ENCODE peak calls at places on chromosomes 11 and 22, in five cellular contexts. One of them, this sample, is unnamed.

GRCh38 chr11:44849922-44850321 is 100.8 kb downstream of the TP53I11 start:
- DNase-seq in PC-9: no peak
- DNase-seq in OCI-LY7: no peak
- DNase-seq in HCT116: no peak
- DNase-seq in hepatocyte: no peak
- DNase-seq in this sample: no peak

GRCh38 chr11:112241486-112241885 is 15.3 kb downstream of the PTS start:
- DNase-seq in PC-9: peak; percentile 42
- DNase-seq in HCT116: no peak
- DNase-seq in OCI-LY7: no peak
- DNase-seq in hepatocyte: no peak
- DNase-seq in this sample: peak; percentile 81

GRCh38 chr22:39415506-39415905 is 15.9 kb downstream of the TAB1 start:
- DNase-seq in OCI-LY7: no peak
- DNase-seq in hepatocyte: peak; percentile 3
- DNase-seq in HCT116: no peak
- DNase-seq in PC-9: no peak
- DNase-seq in this sample: no peak

GRCh38 chr11:118211006-118211405 is 13.8 kb downstream of the JAML start:
- DNase-seq in hepatocyte: no peak
- DNase-seq in HCT116: no peak
- DNase-seq in OCI-LY7: no peak
- DNase-seq in PC-9: no peak
- DNase-seq in this sample: peak; percentile 83

GRCh38 chr11:48900131-48900800 is 83.4 kb downstream of the TRIM51G start:
- DNase-seq in PC-9: no peak
- DNase-seq in OCI-LY7: no peak
- DNase-seq in HCT116: no peak
- DNase-seq in hepatocyte: no peak
- DNase-seq in this sample: no peak

GRCh38 chr22:39486951-39487825 is 14.9 kb upstream of the MIEF1 start:
- DNase-seq in hepatocyte: no peak
- DNase-seq in HCT116: no peak
- DNase-seq in PC-9: no peak
- DNase-seq in OCI-LY7: no peak
- DNase-seq in this sample: peak; percentile 17

GRCh38 chr11:35163707-35164496 is 24.9 kb downstream of the CD44 start:
- DNase-seq in HCT116: no peak
- DNase-seq in OCI-LY7: peak; percentile 65
- DNase-seq in PC-9: no peak
- DNase-seq in hepatocyte: no peak
- DNase-seq in this sample: no peak

GRCh38 chr11:64078294-64078693 is 42.6 kb downstream of the FLRT1 start:
- DNase-seq in hepatocyte: no peak
- DNase-seq in PC-9: no peak
- DNase-seq in HCT116: no peak
- DNase-seq in OCI-LY7: no peak
- DNase-seq in this sample: no peak

GRCh38 chr11:71172680-71173079 is 79.7 kb downstream of the SHANK2 start:
- DNase-seq in HCT116: no peak
- DNase-seq in PC-9: no peak
- DNase-seq in hepatocyte: no peak
- DNase-seq in OCI-LY7: no peak
- DNase-seq in this sample: no peak

GRCh38 chr11:121451178-121451981 is 734 bp upstream of the SORL1 start:
- DNase-seq in PC-9: no peak
- DNase-seq in HCT116: no peak
- DNase-seq in hepatocyte: peak; percentile 83
- DNase-seq in OCI-LY7: peak; percentile 79
- DNase-seq in this sample: no peak

GRCh38 chr11:102911758-102912481 is 37.1 kb upstream of the MMP12 start:
- DNase-seq in PC-9: peak; percentile 64
- DNase-seq in OCI-LY7: no peak
- DNase-seq in hepatocyte: no peak
- DNase-seq in HCT116: no peak
- DNase-seq in this sample: no peak

GRCh38 chr22:46043816-46044717 is 67.1 kb upstream of the WNT7B start:
- DNase-seq in HCT116: no peak
- DNase-seq in OCI-LY7: peak; percentile 13
- DNase-seq in PC-9: no peak
- DNase-seq in hepatocyte: no peak
- DNase-seq in this sample: peak; percentile 67

GRCh38 chr11:104003491-104003890 is 32.9 kb upstream of the DDI1 start:
- DNase-seq in HCT116: no peak
- DNase-seq in PC-9: no peak
- DNase-seq in hepatocyte: no peak
- DNase-seq in OCI-LY7: no peak
- DNase-seq in this sample: peak; percentile 63

GRCh38 chr22:19844423-19845368 is 10.0 kb downstream of the GNB1L start:
- DNase-seq in PC-9: no peak
- DNase-seq in hepatocyte: no peak
- DNase-seq in OCI-LY7: peak; percentile 77
- DNase-seq in HCT116: no peak
- DNase-seq in this sample: peak; percentile 96

GRCh38 chr11:12810497-12810896 is 136.3 kb downstream of the TEAD1 start:
- DNase-seq in PC-9: no peak
- DNase-seq in hepatocyte: no peak
- DNase-seq in HCT116: no peak
- DNase-seq in OCI-LY7: no peak
- DNase-seq in this sample: peak; percentile 67

GRCh38 chr11:18397921-18398320 is 3.6 kb downstream of the LDHA start:
- DNase-seq in hepatocyte: no peak
- DNase-seq in PC-9: no peak
- DNase-seq in HCT116: no peak
- DNase-seq in OCI-LY7: no peak
- DNase-seq in this sample: no peak
- H3K4me3 ChIP-seq in hepatocyte: no peak overlapping the region
- H3K4me3 ChIP-seq in PC-9: no peak overlapping the region
- H3K4me3 ChIP-seq in HCT116: no peak overlapping the region
- H3K4me3 ChIP-seq in OCI-LY7: no peak overlapping the region
- H3K4me3 ChIP-seq in this sample: peak overlapping the region; percentile 100

GRCh38 chr11:132894598-132894997 is 637.7 kb downstream of the OPCML start:
- DNase-seq in HCT116: no peak
- DNase-seq in hepatocyte: peak; percentile 56
- DNase-seq in PC-9: no peak
- DNase-seq in OCI-LY7: no peak
- DNase-seq in this sample: no peak

GRCh38 chr11:132904091-132904490 is 628.2 kb downstream of the OPCML start:
- DNase-seq in OCI-LY7: no peak
- DNase-seq in HCT116: no peak
- DNase-seq in PC-9: no peak
- DNase-seq in hepatocyte: no peak
- DNase-seq in this sample: no peak

GRCh38 chr11:132901638-132902610 is 630.4 kb downstream of the OPCML start:
- DNase-seq in PC-9: no peak
- DNase-seq in OCI-LY7: no peak
- DNase-seq in HCT116: no peak
- DNase-seq in hepatocyte: no peak
- DNase-seq in this sample: peak; percentile 26

GRCh38 chr11:132895340-132895739 is 637.0 kb downstream of the OPCML start:
- DNase-seq in hepatocyte: peak; percentile 24
- DNase-seq in OCI-LY7: no peak
- DNase-seq in HCT116: no peak
- DNase-seq in PC-9: no peak
- DNase-seq in this sample: peak; percentile 18

GRCh38 chr11:132898676-132899075 is 633.6 kb downstream of the OPCML start:
- DNase-seq in hepatocyte: no peak
- DNase-seq in OCI-LY7: no peak
- DNase-seq in PC-9: no peak
- DNase-seq in HCT116: no peak
- DNase-seq in this sample: no peak
- H3K9me2 ChIP-seq in hepatocyte: no peaks in the 10 kb centered on the region
- H3K9me2 ChIP-seq in OCI-LY7: no peaks in the 10 kb centered on the region
- H3K9me2 ChIP-seq in PC-9: no peaks in the 10 kb centered on the region
- H3K9me2 ChIP-seq in HCT116: no peaks in the 10 kb centered on the region
- H3K9me2 ChIP-seq in this sample: no peaks in the 10 kb centered on the region

GRCh38 chr22:47075568-47075967 is 313.1 kb downstream of the TBC1D22A start:
- DNase-seq in HCT116: no peak
- DNase-seq in OCI-LY7: no peak
- DNase-seq in PC-9: no peak
- DNase-seq in hepatocyte: no peak
- DNase-seq in this sample: no peak
- H3K9me3 ChIP-seq in HCT116: peaks cover 6% of the 10 kb centered on the region
- H3K9me3 ChIP-seq in OCI-LY7: no peaks in the 10 kb centered on the region
- H3K9me3 ChIP-seq in PC-9: peaks cover 4% of the 10 kb centered on the region
- H3K9me3 ChIP-seq in hepatocyte: no peaks in the 10 kb centered on the region
- H3K9me3 ChIP-seq in this sample: no peaks in the 10 kb centered on the region

GRCh38 chr11:96275807-96276594 is 67.0 kb downstream of the MAML2 start:
- DNase-seq in OCI-LY7: no peak
- DNase-seq in HCT116: no peak
- DNase-seq in hepatocyte: peak; percentile 24
- DNase-seq in PC-9: no peak
- DNase-seq in this sample: peak; percentile 25

GRCh38 chr11:96273507-96273906 is 69.5 kb downstream of the MAML2 start:
- DNase-seq in HCT116: no peak
- DNase-seq in OCI-LY7: no peak
- DNase-seq in PC-9: no peak
- DNase-seq in hepatocyte: no peak
- DNase-seq in this sample: no peak

GRCh38 chr11:96276836-96277235 is 66.2 kb downstream of the MAML2 start:
- DNase-seq in hepatocyte: peak; percentile 33
- DNase-seq in OCI-LY7: no peak
- DNase-seq in PC-9: no peak
- DNase-seq in HCT116: no peak
- DNase-seq in this sample: no peak

GRCh38 chr11:96271777-96272176 is 71.2 kb downstream of the MAML2 start:
- DNase-seq in PC-9: no peak
- DNase-seq in hepatocyte: no peak
- DNase-seq in OCI-LY7: no peak
- DNase-seq in HCT116: no peak
- DNase-seq in this sample: no peak

DNA sequence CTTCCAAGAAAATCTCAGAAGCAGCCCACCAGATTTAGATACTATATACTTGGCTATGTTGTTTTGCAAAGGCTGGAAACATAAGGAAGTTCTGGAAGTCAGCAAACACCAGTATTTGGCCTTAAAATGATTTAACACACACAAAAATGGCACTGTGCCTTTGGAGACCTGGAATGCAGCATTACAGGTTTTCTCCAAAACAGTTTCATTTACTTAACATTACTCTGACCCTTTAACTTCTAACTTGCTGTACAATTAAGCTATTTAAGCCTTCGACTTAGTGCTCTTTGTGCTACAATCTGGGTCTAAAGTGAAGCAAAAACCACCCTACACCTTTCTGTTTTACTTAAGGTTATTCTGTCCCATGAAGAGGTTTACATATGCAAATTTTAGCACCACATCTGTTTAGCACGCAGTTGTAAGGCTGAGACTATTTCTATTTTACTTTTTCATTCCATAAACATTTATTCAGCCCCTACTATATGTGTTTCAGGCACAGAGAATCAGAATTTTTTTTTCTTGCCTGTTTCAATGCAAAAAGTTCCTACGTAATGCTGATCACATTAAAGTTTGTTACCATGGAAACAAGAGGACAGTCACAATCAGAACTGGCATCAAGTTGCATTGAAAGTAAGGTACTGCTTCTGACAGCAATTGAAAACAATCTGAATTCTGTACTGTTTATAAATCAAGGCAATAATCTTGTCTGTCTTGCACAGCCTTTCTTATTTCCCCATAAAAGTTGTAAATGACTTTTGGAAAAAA is 70.3 kb downstream of the MAML2 start:
- DNase-seq in OCI-LY7: no peak
- DNase-seq in PC-9: peak; percentile 97
- DNase-seq in HCT116: no peak
- DNase-seq in hepatocyte: peak; percentile 25
- DNase-seq in this sample: peak; percentile 53
- H3K4me3 ChIP-seq in OCI-LY7: no peak overlapping the region
- H3K4me3 ChIP-seq in PC-9: peak overlapping the region; percentile 36
- H3K4me3 ChIP-seq in HCT116: no peak overlapping the region
- H3K4me3 ChIP-seq in hepatocyte: no peak overlapping the region
- H3K4me3 ChIP-seq in this sample: no peak overlapping the region

GRCh38 chr11:132898021-132898420 is 634.3 kb downstream of the OPCML start:
- DNase-seq in PC-9: no peak
- DNase-seq in OCI-LY7: no peak
- DNase-seq in hepatocyte: no peak
- DNase-seq in HCT116: no peak
- DNase-seq in this sample: no peak
- H3K9me2 ChIP-seq in PC-9: no peaks in the 10 kb centered on the region
- H3K9me2 ChIP-seq in OCI-LY7: no peaks in the 10 kb centered on the region
- H3K9me2 ChIP-seq in hepatocyte: no peaks in the 10 kb centered on the region
- H3K9me2 ChIP-seq in HCT116: no peaks in the 10 kb centered on the region
- H3K9me2 ChIP-seq in this sample: no peaks in the 10 kb centered on the region

GRCh38 chr22:48871176-48871840 is 956.4 kb downstream of the BRD1 start:
- DNase-seq in PC-9: no peak
- DNase-seq in OCI-LY7: no peak
- DNase-seq in hepatocyte: no peak
- DNase-seq in HCT116: no peak
- DNase-seq in this sample: no peak
- H3K9me3 ChIP-seq in PC-9: no peaks in the 10 kb centered on the region
- H3K9me3 ChIP-seq in OCI-LY7: no peaks in the 10 kb centered on the region
- H3K9me3 ChIP-seq in hepatocyte: no peaks in the 10 kb centered on the region
- H3K9me3 ChIP-seq in HCT116: no peaks in the 10 kb centered on the region
- H3K9me3 ChIP-seq in this sample: no peaks in the 10 kb centered on the region

GRCh38 chr11:134071306-134071705 is 2.4 kb downstream of the JAM3 start:
- DNase-seq in hepatocyte: no peak
- DNase-seq in HCT116: no peak
- DNase-seq in OCI-LY7: no peak
- DNase-seq in PC-9: no peak
- DNase-seq in this sample: no peak
- H3K4me3 ChIP-seq in hepatocyte: no peak overlapping the region
- H3K4me3 ChIP-seq in HCT116: no peak overlapping the region
- H3K4me3 ChIP-seq in OCI-LY7: no peak overlapping the region
- H3K4me3 ChIP-seq in PC-9: no peak overlapping the region
- H3K4me3 ChIP-seq in this sample: no peak overlapping the region

GRCh38 chr22:37109242-37109917 is at the start of gene TMPRSS6:
- DNase-seq in OCI-LY7: no peak
- DNase-seq in hepatocyte: peak; percentile 69
- DNase-seq in PC-9: peak; percentile 48
- DNase-seq in HCT116: no peak
- DNase-seq in this sample: no peak
- H3K9me2 ChIP-seq in OCI-LY7: no peaks in the 10 kb centered on the region
- H3K9me2 ChIP-seq in hepatocyte: no peaks in the 10 kb centered on the region
- H3K9me2 ChIP-seq in PC-9: no peaks in the 10 kb centered on the region
- H3K9me2 ChIP-seq in HCT116: no peaks in the 10 kb centered on the region
- H3K9me2 ChIP-seq in this sample: no peaks in the 10 kb centered on the region

GRCh38 chr11:119229736-119230135 is 23.6 kb downstream of the CBL start:
- DNase-seq in hepatocyte: no peak
- DNase-seq in HCT116: no peak
- DNase-seq in PC-9: no peak
- DNase-seq in OCI-LY7: no peak
- DNase-seq in this sample: no peak
- H3K9me3 ChIP-seq in hepatocyte: no peaks in the 10 kb centered on the region
- H3K9me3 ChIP-seq in HCT116: no peaks in the 10 kb centered on the region
- H3K9me3 ChIP-seq in PC-9: no peaks in the 10 kb centered on the region
- H3K9me3 ChIP-seq in OCI-LY7: no peaks in the 10 kb centered on the region
- H3K9me3 ChIP-seq in this sample: no peaks in the 10 kb centered on the region